ENCODE peak calls at places on chromosomes 3 and 15, in five cellular contexts. E is PC-3, O is hepatocyte, C is WERI-Rb-1, A is cardiac muscle cell. K is an unnamed sample.

GRCh38 chr3:192336286-192336685 is 391.1 kb downstream of the FGF12 start:
- DNase-seq in E (no peak), A (no peak), C (no peak), O (no peak), K (no peak)

GRCh38 chr3:28853830-28854229 is 427.0 kb upstream of the RBMS3 start:
- DNase-seq in A (no peak), E (peak), O (no peak), C (no peak), K (no peak)

GRCh38 chr15:80588801-80589200 is 106.3 kb upstream of the ABHD17C start:
- DNase-seq in O (peak), C (no peak), E (peak), A (no peak), K (peak)

GRCh38 chr3:123335007-123335670 is 113.8 kb downstream of the ADCY5 start:
- DNase-seq in C (no peak), E (no peak), A (no peak), O (no peak), K (no peak)

GRCh38 chr3:67819447-67819846 is 165.0 kb upstream of the SUCLG2 start:
- DNase-seq in E (peak), C (peak), A (peak), O (peak), K (no peak)

GRCh38 chr3:10706156-10707088 is 109.6 kb upstream of the SLC6A11 start:
- DNase-seq in A (no peak), O (no peak), C (peak), E (peak), K (no peak)

GRCh38 chr3:108180214-108180613 is 42.0 kb downstream of the IFT57 start:
- DNase-seq in O (no peak), C (no peak), A (no peak), E (peak), K (no peak)

GRCh38 chr3:18111702-18112311 is 313.3 kb downstream of the SATB1 start:
- DNase-seq in O (no peak), C (peak), A (no peak), E (peak), K (no peak)

GRCh38 chr3:55487376-55488241 is 503 bp upstream of the WNT5A start:
- DNase-seq in C (peak), A (peak), E (peak), O (peak), K (peak)

GRCh38 chr15:87752250-87752951 is 504.1 kb downstream of the NTRK3 start:
- DNase-seq in A (no peak), C (no peak), O (no peak), E (peak), K (peak)

GRCh38 chr3:9793161-9793781 is 389 bp downstream of the ARPC4 start:
- DNase-seq in E (peak), A (peak), O (peak), C (no peak), K (peak)

GRCh38 chr3:13133471-13133981 is 60.3 kb upstream of the IQSEC1 start:
- DNase-seq in A (no peak), E (no peak), O (no peak), C (no peak), K (no peak)

GRCh38 chr3:114899186-114899931 is 247.7 kb downstream of the ZBTB20 start:
- DNase-seq in O (peak), C (no peak), A (peak), E (no peak), K (no peak)

GRCh38 chr3:126445506-126445905 is 30.2 kb downstream of the ZXDC start:
- DNase-seq in C (no peak), O (no peak), A (no peak), E (no peak), K (no peak)

GRCh38 chr3:195097331-195098255 is 173.4 kb downstream of the XXYLT1 start:
- DNase-seq in O (no peak), E (no peak), A (no peak), C (no peak), K (no peak)

GRCh38 chr3:185728630-185729334 is 96.1 kb downstream of the IGF2BP2 start:
- DNase-seq in E (no peak), C (no peak), O (no peak), A (no peak), K (no peak)

GRCh38 chr3:185727873-185728272 is 97.0 kb downstream of the IGF2BP2 start:
- DNase-seq in A (no peak), O (no peak), C (no peak), E (peak), K (no peak)

GRCh38 chr3:185732782-185733181 is 92.1 kb downstream of the IGF2BP2 start:
- DNase-seq in O (no peak), C (no peak), A (no peak), E (peak), K (peak)

GRCh38 chr3:185729335-185729715 is 95.5 kb downstream of the IGF2BP2 start:
- DNase-seq in E (peak), C (no peak), A (no peak), O (no peak), K (peak)

DNA sequence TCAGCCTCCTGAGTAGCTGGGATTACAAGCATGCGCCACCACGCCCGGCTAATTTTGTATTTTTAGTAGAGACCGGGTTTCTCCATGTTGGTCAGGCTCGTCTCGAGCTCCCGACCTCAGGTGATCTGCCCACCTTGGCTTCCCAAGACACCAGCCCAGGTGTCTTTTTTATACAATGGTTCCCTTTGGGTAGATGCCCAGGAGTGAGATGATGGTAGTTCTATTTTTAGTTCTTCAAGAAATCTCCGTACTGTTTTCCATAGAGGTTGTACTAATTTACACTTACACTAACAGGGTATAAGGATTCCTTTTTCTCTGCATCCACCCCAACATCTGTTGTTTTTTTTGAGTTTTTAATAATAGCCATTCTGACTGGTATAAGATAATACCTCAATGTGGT is 94.3 kb downstream of the IGF2BP2 start:
- DNase-seq in C (no peak), A (no peak), O (no peak), E (no peak), K (no peak)
- H3K27ac ChIP-seq in C (no peak), A (no peak), O (no peak), E (peak), K (peak)

DNA sequence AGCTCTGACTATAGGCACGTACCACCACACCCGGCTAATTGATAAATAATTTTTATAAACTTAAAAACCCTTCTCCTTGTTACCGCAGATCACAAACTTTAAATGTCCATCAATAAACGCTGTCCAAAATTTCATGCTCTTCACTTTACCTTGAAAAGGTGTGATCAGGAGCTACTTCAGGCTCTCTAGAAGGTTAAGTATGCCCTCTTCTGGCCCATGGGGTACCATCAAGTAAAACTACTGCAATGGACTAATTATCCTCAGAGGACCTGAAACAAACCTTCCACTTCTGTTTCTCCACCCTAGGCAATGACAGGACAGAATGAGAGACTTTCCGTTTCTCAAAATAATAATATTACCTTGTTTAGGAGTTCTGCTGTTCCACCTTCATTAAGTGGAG is 9.2 kb downstream of the LZTFL1 start:
- DNase-seq in E (peak), O (peak), C (peak), A (peak), K (no peak)
- TF ChIP-seq CTCF in E (peak), O (peak), C (peak), A (no peak), K (peak)

GRCh38 chr3:23949784-23950183 is 4.7 kb downstream of the NR1D2 start:
- DNase-seq in O (peak), E (peak), C (no peak), A (peak), K (no peak)

GRCh38 chr3:23948761-23949160 is 3.7 kb downstream of the NR1D2 start:
- DNase-seq in A (no peak), C (no peak), E (peak), O (no peak), K (no peak)

GRCh38 chr3:23952646-23953045 is 7.6 kb downstream of the NR1D2 start:
- DNase-seq in O (no peak), E (no peak), C (no peak), A (no peak), K (no peak)

GRCh38 chr3:23953523-23953922 is 8.4 kb downstream of the NR1D2 start:
- DNase-seq in C (no peak), O (no peak), E (no peak), A (no peak), K (no peak)

DNA sequence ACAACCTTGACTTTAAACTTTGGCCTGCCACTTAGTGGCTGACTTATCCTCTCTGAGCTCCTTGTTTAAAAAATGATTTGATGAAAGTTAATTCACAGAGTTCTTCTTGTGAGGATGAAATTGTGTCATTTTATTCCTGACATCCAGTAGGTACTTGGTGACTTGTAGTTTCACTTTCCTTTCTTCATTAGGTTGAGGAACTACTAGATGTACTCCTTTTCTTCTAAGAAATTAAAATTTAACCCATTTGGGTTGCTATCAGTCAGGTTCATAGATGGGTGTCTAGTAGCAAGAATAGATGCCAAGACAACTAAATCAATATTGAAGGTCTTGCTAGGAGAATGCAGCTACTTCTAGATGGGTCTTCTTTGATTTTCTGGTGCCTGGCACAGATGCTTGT is 5.2 kb downstream of the NR1D2 start:
- DNase-seq in C (no peak), A (no peak), E (no peak), O (no peak), K (no peak)
- H3K4me3 ChIP-seq in C (no peak), A (no peak), E (no peak), O (no peak), K (no peak)

DNA sequence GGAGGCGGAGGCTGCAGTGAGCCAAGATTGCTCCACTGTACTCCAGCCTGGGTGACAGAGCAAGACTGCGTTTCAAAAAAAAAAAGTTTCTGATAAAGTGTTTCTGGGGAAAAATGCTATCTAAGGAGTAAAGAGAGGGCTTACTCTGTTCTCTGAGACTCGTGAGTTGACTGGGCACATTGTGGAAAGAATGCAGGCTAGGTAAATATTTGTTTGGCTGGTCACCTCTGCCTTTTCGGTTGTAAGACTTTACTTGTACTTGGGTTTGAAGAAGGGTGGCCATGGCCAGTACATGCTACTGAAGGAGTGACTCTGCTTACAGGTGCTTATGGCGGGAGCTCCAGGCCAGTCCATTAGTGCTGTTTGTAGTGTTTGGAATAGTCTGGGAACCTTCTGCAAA is 68.7 kb downstream of the RUBCN start:
- DNase-seq in O (no peak), A (no peak), C (no peak), E (peak), K (no peak)
- H3K27ac ChIP-seq in O (peak), A (no peak), C (no peak), E (no peak), K (no peak)

GRCh38 chr15:66387176-66388056 is 704 bp downstream of the MAP2K1 start:
- DNase-seq in A (peak), E (peak), O (peak), C (peak), K (peak)
- TF ChIP-seq CTCF in A (peak), E (peak), O (peak), C (peak), K (no peak)

K was measured in PC-9.